ENCODE peak calls at places on chromosome 16, in ten cellular contexts. D is cardiac fibroblast; C is stimulated activated CD4-positive, alpha-beta T cell treated with anti-CD3 and anti-CD28 coated beads, Interleukin-15, amount 100 ng/mL, for 24 hours; U is lower leg skin; M is ELF-1; W is activated CD4-positive, CD25-positive, alpha-beta regulatory T cell; P is MV-4-11; Y is fibroblast of gingiva; N is stimulated activated CD8-positive, alpha-beta memory T cell treated with anti-CD3 and anti-CD28 coated beads, Interleukin-4, amount 100 ng/mL, for 1 hour; J is NCI-H2029 treated with DMSO at 0.1 percent for 48 hours. F is an unnamed sample.
A peak's percentile ranks its signal among the peaks of the same experiment; 100 is the strongest.

GRCh38 chr16:27769561-27770222 is 219.7 kb downstream of the KATNIP start:
- DNase-seq in D (peak; percentile 33), C (no peak), U (no peak), M (peak; percentile 67), W (no peak), P (no peak), Y (no peak), N (no peak), J (no peak), F (peak; percentile 89)

GRCh38 chr16:75733305-75734141 is 7.2 kb upstream of the CPHXL start:
- DNase-seq in D (peak; percentile 71), C (no peak), U (no peak), M (peak; percentile 64), W (no peak), P (no peak), Y (peak; percentile 93), N (no peak), J (no peak), F (peak; percentile 78)

GRCh38 chr16:68999114-68999513 is 106.3 kb upstream of the HAS3 start:
- DNase-seq in D (no peak), C (no peak), U (no peak), M (no peak), W (no peak), P (no peak), Y (no peak), N (no peak), J (no peak), F (no peak)

GRCh38 chr16:58948244-58948643 is 214.1 kb upstream of the GOT2 start:
- DNase-seq in D (no peak), C (no peak), U (no peak), M (no peak), W (no peak), P (no peak), Y (no peak), N (no peak), J (no peak), F (no peak)

GRCh38 chr16:29644338-29644857 is 18.6 kb upstream of the SPN start:
- DNase-seq in D (no peak), C (no peak), U (no peak), M (no peak), W (no peak), P (peak; percentile 71), Y (no peak), N (no peak), J (no peak), F (no peak)

GRCh38 chr16:1413684-1414531 is 596 bp downstream of the UNKL start:
- DNase-seq in D (peak; percentile 66), C (peak; percentile 74), U (no peak), M (peak; percentile 84), W (peak; percentile 53), P (peak; percentile 49), Y (peak; percentile 59), N (peak; percentile 32), J (no peak), F (peak; percentile 45)

GRCh38 chr16:3036726-3037315 is at the start of gene BICDL2:
- DNase-seq in D (no peak), C (no peak), U (no peak), M (peak; percentile 7), W (no peak), P (no peak), Y (no peak), N (no peak), J (no peak), F (no peak)

GRCh38 chr16:88634994-88635670 is 3.2 kb upstream of the IL17C start:
- DNase-seq in D (no peak), C (peak; percentile 20), U (no peak), M (no peak), W (no peak), P (no peak), Y (no peak), N (no peak), J (no peak), F (peak; percentile 34)

GRCh38 chr16:3952342-3953131 is 72.0 kb upstream of the CREBBP start:
- DNase-seq in D (peak; percentile 83), C (no peak), U (peak; percentile 60), M (peak; percentile 64), W (no peak), P (peak; percentile 55), Y (peak; percentile 96), N (no peak), J (no peak), F (peak; percentile 20)

GRCh38 chr16:71442041-71442440 is at the start of gene TLE7:
- DNase-seq in D (no peak), C (no peak), U (no peak), M (no peak), W (no peak), P (no peak), Y (no peak), N (no peak), J (no peak), F (no peak)

GRCh38 chr16:1159973-1160772 is 7.3 kb downstream of the CACNA1H start:
- DNase-seq in D (no peak), C (no peak), U (no peak), M (no peak), W (no peak), P (no peak), Y (no peak), N (no peak), J (peak; percentile 24), F (no peak)

GRCh38 chr16:3045758-3046505 is 429 bp upstream of the MMP25 start:
- DNase-seq in D (no peak), C (no peak), U (no peak), M (peak; percentile 32), W (no peak), P (peak; percentile 68), Y (no peak), N (no peak), J (no peak), F (no peak)

GRCh38 chr16:87707097-87707496 is 58.7 kb downstream of the KLHDC4 start:
- DNase-seq in D (no peak), C (no peak), U (no peak), M (peak; percentile 76), W (no peak), P (no peak), Y (no peak), N (no peak), J (no peak), F (no peak)

F was measured in Daoy.